ENCODE peak calls at places on chromosomes 4 and X, in ten cellular contexts. D is T-helper 2 cell; R is stimulated activated CD4-positive, alpha-beta T cell treated with anti-CD3 and anti-CD28 coated beads, Interleukin-12 subunit alpha, Interleukin-12 subunit beta, amount 100 ng/mL, for 48 hours; I is NCI-H2081; J is progenitor cell of endocrine pancreas; X is CD4-positive, alpha-beta memory T cell; Y is fibroblast of lung; O is kidney epithelial cell; C is AG04450; M is astrocyte of the hippocampus. H is an unnamed sample.

GRCh38 chrX:132119283-132119682 is 8.5 kb downstream of the FRMD7 start:
- DNase-seq in D (no peak), R (no peak), I (no peak), J (no peak), X (no peak), Y (no peak), O (no peak), C (no peak), M (no peak), H (no peak)

GRCh38 chrX:14029425-14030247 is at the start of gene GEMIN8:
- DNase-seq in D (peak), R (peak), I (peak), J (peak), X (peak), Y (peak), O (peak), C (peak), M (peak), H (peak)

GRCh38 chr4:158327525-158327924 is 117.2 kb downstream of the TMEM144 start:
- DNase-seq in D (no peak), R (no peak), I (no peak), J (no peak), X (no peak), Y (no peak), O (no peak), C (no peak), M (no peak), H (no peak)

GRCh38 chr4:159902648-159903047 is 799.8 kb downstream of the RAPGEF2 start:
- DNase-seq in D (no peak), R (no peak), I (no peak), J (no peak), X (no peak), Y (no peak), O (no peak), C (no peak), M (no peak), H (no peak)

GRCh38 chr4:118410143-118410542 is 57.3 kb upstream of the PRSS12 start:
- DNase-seq in D (no peak), R (no peak), I (no peak), J (no peak), X (no peak), Y (peak), O (no peak), C (peak), M (no peak), H (no peak)

GRCh38 chr4:76626686-76627465 is 191.8 kb downstream of the SHROOM3 start:
- DNase-seq in D (no peak), R (no peak), I (no peak), J (no peak), X (no peak), Y (peak), O (no peak), C (no peak), M (no peak), H (no peak)

GRCh38 chrX:18573556-18573955 is 98.4 kb downstream of the RS1 start:
- DNase-seq in D (no peak), R (no peak), I (no peak), J (no peak), X (no peak), Y (no peak), O (no peak), C (no peak), M (no peak), H (no peak)

GRCh38 chrX:118839334-118839958 is 15.8 kb downstream of the ZCCHC12 start:
- DNase-seq in D (peak), R (peak), I (peak), J (peak), X (peak), Y (peak), O (no peak), C (no peak), M (peak), H (peak)

GRCh38 chr4:39834269-39834668 is 136.3 kb downstream of the UBE2K start:
- DNase-seq in D (no peak), R (no peak), I (no peak), J (no peak), X (no peak), Y (no peak), O (no peak), C (no peak), M (no peak), H (no peak)

GRCh38 chr4:126591583-126591982 is 1041.2 kb upstream of the INTU start:
- DNase-seq in D (no peak), R (no peak), I (no peak), J (no peak), X (no peak), Y (peak), O (no peak), C (no peak), M (no peak), H (no peak)